ENCODE peak calls at places on chromosomes 7 and 10, in nine cellular contexts. One of them, this sample, is unnamed.

GRCh38 chr10:26960308-26960707 is 99.5 kb upstream of the ABI1 start:
- DNase-seq in ovary: no peak
- DNase-seq in fibroblast of the aortic adventitia: peak
- DNase-seq in cardiac muscle cell: peak
- DNase-seq in nephron progenitor cell: no peak
- DNase-seq in right atrium auricular region: no peak
- DNase-seq in astrocyte: no peak
- DNase-seq in mucosa of descending colon: no peak
- DNase-seq in breast epithelium: no peak
- DNase-seq in this sample: no peak

GRCh38 chr7:24197852-24198251 is 86.1 kb upstream of the NPY start:
- DNase-seq in breast epithelium: no peak
- DNase-seq in mucosa of descending colon: no peak
- DNase-seq in astrocyte: peak
- DNase-seq in nephron progenitor cell: no peak
- DNase-seq in cardiac muscle cell: no peak
- DNase-seq in ovary: no peak
- DNase-seq in fibroblast of the aortic adventitia: no peak
- DNase-seq in right atrium auricular region: no peak
- DNase-seq in this sample: no peak

GRCh38 chr10:65166272-65166671 is 1645.1 kb downstream of the REEP3 start:
- DNase-seq in mucosa of descending colon: no peak
- DNase-seq in astrocyte: no peak
- DNase-seq in cardiac muscle cell: no peak
- DNase-seq in right atrium auricular region: no peak
- DNase-seq in nephron progenitor cell: no peak
- DNase-seq in fibroblast of the aortic adventitia: no peak
- DNase-seq in ovary: no peak
- DNase-seq in breast epithelium: no peak
- DNase-seq in this sample: no peak

GRCh38 chr10:112232670-112233069 is 49.1 kb upstream of the GPAM start:
- DNase-seq in astrocyte: no peak
- DNase-seq in cardiac muscle cell: no peak
- DNase-seq in right atrium auricular region: no peak
- DNase-seq in mucosa of descending colon: no peak
- DNase-seq in fibroblast of the aortic adventitia: no peak
- DNase-seq in ovary: no peak
- DNase-seq in breast epithelium: no peak
- DNase-seq in nephron progenitor cell: no peak
- DNase-seq in this sample: no peak

GRCh38 chr10:29691564-29692064 is 56.8 kb upstream of the SVIL start:
- DNase-seq in breast epithelium: no peak
- DNase-seq in astrocyte: peak
- DNase-seq in fibroblast of the aortic adventitia: peak
- DNase-seq in right atrium auricular region: peak
- DNase-seq in mucosa of descending colon: no peak
- DNase-seq in nephron progenitor cell: no peak
- DNase-seq in ovary: no peak
- DNase-seq in cardiac muscle cell: peak
- DNase-seq in this sample: no peak

GRCh38 chr7:2611921-2612320 is 19.9 kb upstream of the TTYH3 start:
- DNase-seq in mucosa of descending colon: no peak
- DNase-seq in fibroblast of the aortic adventitia: no peak
- DNase-seq in right atrium auricular region: no peak
- DNase-seq in ovary: no peak
- DNase-seq in nephron progenitor cell: no peak
- DNase-seq in astrocyte: no peak
- DNase-seq in cardiac muscle cell: no peak
- DNase-seq in breast epithelium: no peak
- DNase-seq in this sample: no peak

GRCh38 chr10:11434323-11434722 is 177.1 kb downstream of the USP6NL start:
- DNase-seq in astrocyte: no peak
- DNase-seq in right atrium auricular region: no peak
- DNase-seq in ovary: no peak
- DNase-seq in cardiac muscle cell: no peak
- DNase-seq in mucosa of descending colon: no peak
- DNase-seq in fibroblast of the aortic adventitia: no peak
- DNase-seq in breast epithelium: no peak
- DNase-seq in nephron progenitor cell: no peak
- DNase-seq in this sample: no peak

GRCh38 chr10:95260397-95260881 is 30.4 kb downstream of the PDLIM1 start:
- DNase-seq in fibroblast of the aortic adventitia: peak
- DNase-seq in ovary: no peak
- DNase-seq in mucosa of descending colon: no peak
- DNase-seq in right atrium auricular region: peak
- DNase-seq in astrocyte: peak
- DNase-seq in breast epithelium: no peak
- DNase-seq in cardiac muscle cell: peak
- DNase-seq in nephron progenitor cell: no peak
- DNase-seq in this sample: no peak

GRCh38 chr7:16753932-16754571 is 497 bp downstream of the TSPAN13 start:
- DNase-seq in ovary: peak
- DNase-seq in breast epithelium: peak
- DNase-seq in mucosa of descending colon: peak
- DNase-seq in right atrium auricular region: no peak
- DNase-seq in astrocyte: peak
- DNase-seq in cardiac muscle cell: peak
- DNase-seq in fibroblast of the aortic adventitia: no peak
- DNase-seq in nephron progenitor cell: peak
- DNase-seq in this sample: no peak

GRCh38 chr7:66047426-66047825 is 28.2 kb upstream of the ASL start:
- DNase-seq in breast epithelium: no peak
- DNase-seq in ovary: no peak
- DNase-seq in right atrium auricular region: no peak
- DNase-seq in mucosa of descending colon: no peak
- DNase-seq in nephron progenitor cell: no peak
- DNase-seq in fibroblast of the aortic adventitia: peak
- DNase-seq in astrocyte: peak
- DNase-seq in cardiac muscle cell: peak
- DNase-seq in this sample: no peak

GRCh38 chr7:30977896-30978564 is 14.3 kb downstream of the GHRHR start:
- DNase-seq in cardiac muscle cell: peak
- DNase-seq in mucosa of descending colon: peak
- DNase-seq in nephron progenitor cell: peak
- DNase-seq in fibroblast of the aortic adventitia: peak
- DNase-seq in breast epithelium: no peak
- DNase-seq in right atrium auricular region: no peak
- DNase-seq in astrocyte: no peak
- DNase-seq in ovary: no peak
- DNase-seq in this sample: no peak

GRCh38 chr10:78211476-78212110 is 177.9 kb downstream of the RPS24 start:
- DNase-seq in cardiac muscle cell: peak
- DNase-seq in breast epithelium: no peak
- DNase-seq in nephron progenitor cell: peak
- DNase-seq in astrocyte: peak
- DNase-seq in right atrium auricular region: no peak
- DNase-seq in ovary: peak
- DNase-seq in mucosa of descending colon: no peak
- DNase-seq in fibroblast of the aortic adventitia: peak
- DNase-seq in this sample: no peak

GRCh38 chr10:33136781-33137180 is 178.8 kb upstream of the ITGB1 start:
- DNase-seq in ovary: no peak
- DNase-seq in fibroblast of the aortic adventitia: no peak
- DNase-seq in mucosa of descending colon: no peak
- DNase-seq in cardiac muscle cell: no peak
- DNase-seq in nephron progenitor cell: no peak
- DNase-seq in breast epithelium: no peak
- DNase-seq in astrocyte: peak
- DNase-seq in right atrium auricular region: no peak
- DNase-seq in this sample: no peak

GRCh38 chr10:74822583-74823089 is 3.8 kb upstream of the KAT6B start:
- DNase-seq in mucosa of descending colon: no peak
- DNase-seq in fibroblast of the aortic adventitia: peak
- DNase-seq in breast epithelium: no peak
- DNase-seq in ovary: no peak
- DNase-seq in cardiac muscle cell: peak
- DNase-seq in nephron progenitor cell: no peak
- DNase-seq in astrocyte: peak
- DNase-seq in right atrium auricular region: no peak
- DNase-seq in this sample: no peak

DNA sequence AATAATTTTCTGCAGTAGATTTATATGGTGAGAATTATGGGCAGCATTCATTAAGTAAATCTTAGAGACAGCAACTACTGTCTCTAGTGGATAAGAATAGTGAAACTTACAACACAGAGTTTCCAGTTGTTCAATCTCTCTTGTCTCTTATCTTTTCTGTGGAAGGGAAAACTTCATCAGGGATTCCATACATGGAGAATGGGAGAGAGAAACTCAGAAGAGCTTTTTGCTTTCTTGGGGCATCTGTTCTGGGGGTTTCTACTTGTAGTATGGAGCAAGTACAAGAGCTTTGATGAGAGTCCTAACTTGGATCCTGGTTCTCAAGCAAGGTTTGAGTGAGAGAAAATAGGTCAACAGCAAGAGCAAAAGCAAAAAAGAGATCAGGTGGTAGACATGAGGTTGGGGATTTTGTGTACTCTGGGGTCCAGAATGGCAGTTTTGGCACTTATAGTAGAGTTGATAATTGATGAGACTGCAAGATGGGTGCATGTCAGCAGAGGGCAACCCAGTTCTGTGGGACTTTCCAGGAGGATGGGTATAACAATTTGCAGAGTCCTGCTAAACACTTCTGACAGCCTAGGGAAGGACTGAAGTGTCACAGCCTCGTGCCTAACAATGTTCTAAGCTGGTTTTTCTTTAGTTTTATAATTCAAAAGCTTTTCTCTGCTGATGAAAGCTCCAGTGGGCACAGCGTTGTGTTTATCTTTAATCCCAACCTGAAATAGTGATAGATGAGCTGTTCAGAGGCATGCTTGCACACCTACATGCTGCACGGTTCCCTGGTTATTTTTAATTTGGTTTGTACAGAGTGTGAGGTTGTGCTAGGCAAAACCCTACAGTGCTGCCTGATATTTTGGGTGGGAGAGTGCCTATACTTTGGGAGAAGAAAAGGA is 32.0 kb upstream of the STRIP2 start:
- DNase-seq in fibroblast of the aortic adventitia: no peak
- DNase-seq in right atrium auricular region: no peak
- DNase-seq in breast epithelium: no peak
- DNase-seq in cardiac muscle cell: no peak
- DNase-seq in mucosa of descending colon: no peak
- DNase-seq in nephron progenitor cell: no peak
- DNase-seq in ovary: no peak
- DNase-seq in astrocyte: no peak
- DNase-seq in this sample: no peak
- TF ChIP-seq CTCF in fibroblast of the aortic adventitia: no peak
- TF ChIP-seq CTCF in right atrium auricular region: no peak
- TF ChIP-seq CTCF in breast epithelium: no peak
- TF ChIP-seq CTCF in cardiac muscle cell: no peak
- TF ChIP-seq CTCF in mucosa of descending colon: no peak
- TF ChIP-seq CTCF in nephron progenitor cell: no peak
- TF ChIP-seq CTCF in ovary: no peak
- TF ChIP-seq CTCF in astrocyte: no peak
- TF ChIP-seq CTCF in this sample: no peak

GRCh38 chr10:66844176-66844947 is 81.5 kb upstream of the LRRTM3 start:
- DNase-seq in ovary: no peak
- DNase-seq in mucosa of descending colon: no peak
- DNase-seq in breast epithelium: no peak
- DNase-seq in nephron progenitor cell: no peak
- DNase-seq in astrocyte: no peak
- DNase-seq in right atrium auricular region: no peak
- DNase-seq in fibroblast of the aortic adventitia: no peak
- DNase-seq in cardiac muscle cell: peak
- DNase-seq in this sample: no peak
- TF ChIP-seq CTCF in ovary: no peak
- TF ChIP-seq CTCF in mucosa of descending colon: no peak
- TF ChIP-seq CTCF in breast epithelium: no peak
- TF ChIP-seq CTCF in nephron progenitor cell: no peak
- TF ChIP-seq CTCF in astrocyte: peak
- TF ChIP-seq CTCF in right atrium auricular region: no peak
- TF ChIP-seq CTCF in fibroblast of the aortic adventitia: no peak
- TF ChIP-seq CTCF in cardiac muscle cell: no peak
- TF ChIP-seq CTCF in this sample: no peak

DNA sequence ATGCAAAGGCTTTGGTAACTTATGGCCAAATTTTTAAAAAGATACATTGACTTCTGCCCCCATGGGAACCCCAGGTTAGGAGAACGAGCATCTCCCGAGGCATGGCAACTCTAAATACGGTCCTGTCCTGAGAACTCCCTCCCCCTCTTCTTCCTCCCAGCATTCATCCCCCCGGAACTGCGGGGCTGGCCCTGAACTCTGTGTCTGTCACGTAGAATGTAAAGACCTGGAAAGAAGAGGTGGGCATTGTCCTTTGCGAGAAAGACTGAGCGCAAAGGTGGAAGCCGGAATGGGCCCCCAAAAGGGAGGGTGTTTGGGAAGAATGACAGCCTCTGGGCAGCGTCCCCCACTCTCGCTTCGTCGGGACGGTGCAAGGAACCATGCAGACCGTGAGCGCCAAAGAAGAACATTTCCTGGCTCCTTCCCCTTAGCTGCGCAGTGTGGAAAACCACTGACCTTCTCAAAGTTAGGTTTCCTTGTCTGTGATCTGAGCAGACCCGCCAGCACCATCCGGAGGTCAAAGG is 21.0 kb downstream of the SHH start:
- DNase-seq in right atrium auricular region: no peak
- DNase-seq in mucosa of descending colon: no peak
- DNase-seq in breast epithelium: no peak
- DNase-seq in nephron progenitor cell: no peak
- DNase-seq in astrocyte: no peak
- DNase-seq in cardiac muscle cell: no peak
- DNase-seq in ovary: peak
- DNase-seq in fibroblast of the aortic adventitia: no peak
- DNase-seq in this sample: no peak
- TF ChIP-seq CTCF in right atrium auricular region: no peak
- TF ChIP-seq CTCF in mucosa of descending colon: no peak
- TF ChIP-seq CTCF in breast epithelium: no peak
- TF ChIP-seq CTCF in nephron progenitor cell: no peak
- TF ChIP-seq CTCF in astrocyte: no peak
- TF ChIP-seq CTCF in cardiac muscle cell: no peak
- TF ChIP-seq CTCF in ovary: no peak
- TF ChIP-seq CTCF in fibroblast of the aortic adventitia: no peak
- TF ChIP-seq CTCF in this sample: no peak

GRCh38 chr7:137998250-137998649 is 3.6 kb downstream of the CREB3L2 start:
- DNase-seq in breast epithelium: no peak
- DNase-seq in astrocyte: no peak
- DNase-seq in ovary: no peak
- DNase-seq in mucosa of descending colon: no peak
- DNase-seq in right atrium auricular region: no peak
- DNase-seq in cardiac muscle cell: no peak
- DNase-seq in fibroblast of the aortic adventitia: no peak
- DNase-seq in nephron progenitor cell: no peak
- DNase-seq in this sample: no peak

GRCh38 chr7:138001529-138002095 is at the start of gene CREB3L2:
- DNase-seq in astrocyte: peak
- DNase-seq in breast epithelium: peak
- DNase-seq in ovary: no peak
- DNase-seq in fibroblast of the aortic adventitia: peak
- DNase-seq in mucosa of descending colon: peak
- DNase-seq in nephron progenitor cell: peak
- DNase-seq in right atrium auricular region: peak
- DNase-seq in cardiac muscle cell: peak
- DNase-seq in this sample: peak

GRCh38 chr7:137999496-138000080 is 2.3 kb downstream of the CREB3L2 start:
- DNase-seq in nephron progenitor cell: no peak
- DNase-seq in fibroblast of the aortic adventitia: no peak
- DNase-seq in cardiac muscle cell: no peak
- DNase-seq in mucosa of descending colon: no peak
- DNase-seq in ovary: no peak
- DNase-seq in breast epithelium: no peak
- DNase-seq in astrocyte: peak
- DNase-seq in right atrium auricular region: no peak
- DNase-seq in this sample: no peak

GRCh38 chr7:138002096-138002827 is 376 bp upstream of the CREB3L2 start:
- DNase-seq in cardiac muscle cell: peak
- DNase-seq in right atrium auricular region: peak
- DNase-seq in astrocyte: peak
- DNase-seq in nephron progenitor cell: peak
- DNase-seq in breast epithelium: peak
- DNase-seq in ovary: peak
- DNase-seq in mucosa of descending colon: peak
- DNase-seq in fibroblast of the aortic adventitia: peak
- DNase-seq in this sample: peak

GRCh38 chr7:138000081-138000701 is 1.7 kb downstream of the CREB3L2 start:
- DNase-seq in mucosa of descending colon: no peak
- DNase-seq in nephron progenitor cell: peak
- DNase-seq in right atrium auricular region: peak
- DNase-seq in astrocyte: peak
- DNase-seq in breast epithelium: peak
- DNase-seq in cardiac muscle cell: peak
- DNase-seq in ovary: peak
- DNase-seq in fibroblast of the aortic adventitia: peak
- DNase-seq in this sample: peak
- TF ChIP-seq CTCF in mucosa of descending colon: no peak
- TF ChIP-seq CTCF in nephron progenitor cell: no peak
- TF ChIP-seq CTCF in right atrium auricular region: no peak
- TF ChIP-seq CTCF in astrocyte: no peak
- TF ChIP-seq CTCF in breast epithelium: no peak
- TF ChIP-seq CTCF in cardiac muscle cell: no peak
- TF ChIP-seq CTCF in ovary: no peak
- TF ChIP-seq CTCF in fibroblast of the aortic adventitia: no peak
- TF ChIP-seq CTCF in this sample: no peak